ENCODE peak calls at places on chromosome 17, in four cellular contexts. T is transverse colon, M is H1, I is sigmoid colon. Y is an unnamed sample.

GRCh38 chr17:38797091-38797490 is 2.3 kb downstream of the PIP4K2B start:
- DNase-seq in I (no peak), T (no peak), M (no peak), Y (no peak)

GRCh38 chr17:43367588-43368242 is 31.1 kb upstream of the ARL4D start:
- DNase-seq in M (peak), T (no peak), I (no peak), Y (no peak)

GRCh38 chr17:1532836-1533602 is 16.6 kb upstream of the INPP5K start:
- DNase-seq in I (no peak), M (peak), T (no peak), Y (no peak)

GRCh38 chr17:64679710-64680216 is 17.7 kb upstream of the SMURF2 start:
- DNase-seq in T (no peak), I (no peak), M (no peak), Y (no peak)

GRCh38 chr17:39688945-39689344 is 1.1 kb upstream of the PGAP3 start:
- DNase-seq in I (no peak), T (no peak), M (peak), Y (no peak)

GRCh38 chr17:19003966-19004600 is 481 bp downstream of the FAM83G start:
- DNase-seq in M (peak), I (no peak), T (peak), Y (peak)

GRCh38 chr17:550776-551175 is 163.9 kb downstream of the VPS53 start:
- DNase-seq in I (no peak), M (no peak), T (no peak), Y (no peak)

GRCh38 chr17:76716146-76716833 is 5.5 kb upstream of the MXRA7 start:
- DNase-seq in I (peak), M (no peak), T (no peak), Y (peak)

GRCh38 chr17:66667491-66668030 is 167.4 kb upstream of the CACNG5 start:
- DNase-seq in T (no peak), I (no peak), M (no peak), Y (no peak)

GRCh38 chr17:74467221-74467951 is 952 bp downstream of the CD300A start:
- DNase-seq in M (no peak), T (peak), I (no peak), Y (no peak)

GRCh38 chr17:30093463-30094147 is 23.0 kb upstream of the NSRP1 start:
- DNase-seq in I (no peak), M (peak), T (peak), Y (no peak)

GRCh38 chr17:4365628-4366311 is 705 bp downstream of the UBE2G1 start:
- DNase-seq in M (peak), T (peak), I (peak), Y (peak)

GRCh38 chr17:44376124-44376523 is 12.5 kb upstream of the FAM171A2 start:
- DNase-seq in M (peak), T (no peak), I (peak), Y (peak)

GRCh38 chr17:33653389-33653788 is 360.3 kb upstream of the ASIC2 start:
- DNase-seq in I (no peak), T (no peak), M (no peak), Y (no peak)

GRCh38 chr17:42677921-42678781 is 1.4 kb upstream of the PLEKHH3 start:
- DNase-seq in M (peak), I (peak), T (peak), Y (peak)

GRCh38 chr17:72063756-72064461 is 56.9 kb upstream of the SOX9 start:
- DNase-seq in M (no peak), T (no peak), I (no peak), Y (no peak)

GRCh38 chr17:81909966-81910839 is 996 bp downstream of the PCYT2 start:
- DNase-seq in M (no peak), I (peak), T (peak), Y (peak)

GRCh38 chr17:77498056-77498785 is 357.5 kb downstream of the SEC14L1 start:
- DNase-seq in M (no peak), I (peak), T (peak), Y (peak)

DNA sequence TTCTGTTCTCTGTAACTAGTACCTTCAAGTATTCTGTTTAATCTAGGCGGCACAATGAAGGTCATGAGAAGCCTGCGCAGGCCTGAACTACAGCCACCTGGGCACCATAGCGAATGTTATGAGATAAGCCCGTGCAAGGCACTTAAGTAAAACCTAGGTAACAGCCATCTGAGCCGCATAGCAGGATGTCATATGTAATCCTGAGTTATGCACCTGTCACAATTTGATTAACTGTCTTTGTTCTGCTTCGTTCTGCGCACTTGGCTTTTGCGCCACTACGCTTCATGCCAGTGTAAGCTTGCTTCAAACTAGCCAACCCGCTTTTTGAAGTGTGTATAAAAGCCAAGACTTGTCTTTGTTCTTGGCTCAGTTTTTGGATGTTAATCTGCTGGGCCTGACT is 449.8 kb downstream of the KCNJ18 start:
- DNase-seq in T (no peak), I (no peak), M (no peak), Y (no peak)
- TF ChIP-seq EP300 in T (no peak), I (no peak), M (no peak), Y (no peak)

GRCh38 chr17:53934931-53935330 is 112.2 kb downstream of the KIF2B start:
- DNase-seq in I (no peak), T (no peak), M (no peak), Y (no peak)

GRCh38 chr17:53932386-53932785 is 109.7 kb downstream of the KIF2B start:
- DNase-seq in T (no peak), M (no peak), I (no peak), Y (no peak)
- TF ChIP-seq POLR2AphosphoS5 in T (no peak), M (no peak), I (no peak), Y (no peak)

DNA sequence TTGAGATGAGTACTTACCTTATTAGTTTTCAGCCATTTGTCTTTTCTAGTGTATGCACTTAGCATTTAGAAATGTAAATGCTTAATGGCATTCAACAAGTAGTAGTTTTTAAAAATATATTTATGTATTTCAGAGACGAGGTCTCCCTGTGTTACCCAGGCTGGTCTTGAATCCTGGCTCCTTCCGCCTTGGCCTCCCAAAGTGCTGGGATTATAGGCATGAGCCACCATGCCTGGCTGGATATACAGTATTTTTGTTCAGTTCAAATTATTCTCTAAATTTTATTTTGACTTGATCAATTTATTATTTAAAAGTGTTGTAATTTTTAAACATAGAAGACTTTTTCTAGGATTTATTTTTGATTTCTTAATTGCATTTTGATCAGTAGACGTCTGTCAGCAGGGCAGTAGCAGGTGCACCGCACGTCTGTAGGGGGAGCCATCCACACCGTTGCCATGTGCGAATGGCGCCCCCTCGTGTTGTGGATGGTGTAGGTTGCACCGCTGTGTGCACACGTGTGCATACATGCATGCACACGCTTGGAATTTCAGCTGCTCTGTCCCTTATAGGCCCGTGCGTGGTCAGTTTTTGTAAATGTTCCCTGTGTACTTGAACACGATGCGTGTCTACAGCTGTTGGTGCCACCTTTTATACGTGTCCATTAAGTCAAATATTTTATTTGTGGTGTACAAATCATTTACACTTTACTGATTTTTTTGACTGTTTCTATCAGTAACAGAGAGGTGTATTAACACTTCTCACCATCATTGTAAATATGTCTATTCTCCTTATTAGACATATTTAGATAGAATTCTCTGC is 30.6 kb downstream of the RPTOR start:
- DNase-seq in M (peak), T (peak), I (peak), Y (peak)
- TF ChIP-seq EP300 in M (no peak), T (no peak), I (no peak), Y (no peak)

DNA sequence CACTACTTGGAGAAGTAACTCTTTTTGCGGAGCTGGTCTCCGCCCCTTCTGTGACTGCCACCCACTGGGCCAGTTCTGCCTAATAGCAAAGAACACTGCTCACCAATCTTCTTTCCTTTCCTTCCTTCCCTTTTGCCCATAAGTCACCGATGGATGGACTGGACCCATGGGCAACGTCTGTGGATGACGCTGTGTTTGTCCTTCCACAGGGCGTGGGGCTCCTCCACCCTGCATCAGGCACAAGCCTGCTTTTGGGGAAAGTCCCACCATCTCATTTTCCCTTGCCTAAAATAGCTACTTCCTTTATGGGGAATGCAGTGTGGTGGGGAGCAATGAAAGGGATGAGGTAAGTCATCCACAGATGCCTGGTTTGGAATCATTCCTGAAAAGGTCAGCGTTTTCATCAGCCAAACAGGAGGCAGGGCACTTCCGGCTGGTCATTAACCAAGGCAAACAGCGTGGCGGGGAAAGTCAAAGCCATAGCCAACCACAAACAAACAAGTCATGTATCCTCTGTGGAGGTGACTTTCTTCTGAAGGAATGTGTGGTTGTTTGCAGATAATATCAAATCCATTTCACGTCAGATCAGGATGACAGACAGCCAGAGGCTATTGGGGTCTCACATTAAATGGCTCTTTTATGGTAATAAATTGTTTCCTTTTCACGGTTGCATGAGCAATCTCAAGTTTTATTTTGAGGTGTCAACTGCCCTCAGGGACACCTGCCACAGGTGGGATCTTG is 30.7 kb upstream of the MED9 start:
- DNase-seq in I (no peak), T (peak), M (no peak), Y (peak)
- TF ChIP-seq POLR2AphosphoS5 in I (no peak), T (no peak), M (no peak), Y (peak)

DNA sequence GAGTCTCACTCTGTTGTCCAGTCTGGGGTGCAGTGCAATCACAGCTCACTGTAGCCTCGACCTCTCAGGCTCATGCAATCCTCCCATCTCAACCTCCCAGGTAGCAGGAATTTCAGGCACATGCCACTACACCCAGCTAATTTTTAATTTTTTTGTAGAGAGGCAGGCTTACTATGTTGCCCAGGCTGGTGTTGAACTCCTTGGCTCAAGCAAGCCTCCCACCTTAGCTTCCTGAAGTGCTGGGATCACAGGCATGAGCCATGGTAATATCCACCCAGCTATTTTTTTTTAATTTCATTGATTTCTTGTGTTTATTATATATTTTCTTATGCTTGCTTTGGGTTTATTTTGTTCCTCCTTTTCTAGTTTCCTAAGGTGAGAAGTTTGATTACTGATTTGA is 33.9 kb upstream of the NACA2 start:
- DNase-seq in M (no peak), T (no peak), I (no peak), Y (no peak)
- TF ChIP-seq EP300 in M (no peak), T (no peak), I (no peak), Y (no peak)

DNA sequence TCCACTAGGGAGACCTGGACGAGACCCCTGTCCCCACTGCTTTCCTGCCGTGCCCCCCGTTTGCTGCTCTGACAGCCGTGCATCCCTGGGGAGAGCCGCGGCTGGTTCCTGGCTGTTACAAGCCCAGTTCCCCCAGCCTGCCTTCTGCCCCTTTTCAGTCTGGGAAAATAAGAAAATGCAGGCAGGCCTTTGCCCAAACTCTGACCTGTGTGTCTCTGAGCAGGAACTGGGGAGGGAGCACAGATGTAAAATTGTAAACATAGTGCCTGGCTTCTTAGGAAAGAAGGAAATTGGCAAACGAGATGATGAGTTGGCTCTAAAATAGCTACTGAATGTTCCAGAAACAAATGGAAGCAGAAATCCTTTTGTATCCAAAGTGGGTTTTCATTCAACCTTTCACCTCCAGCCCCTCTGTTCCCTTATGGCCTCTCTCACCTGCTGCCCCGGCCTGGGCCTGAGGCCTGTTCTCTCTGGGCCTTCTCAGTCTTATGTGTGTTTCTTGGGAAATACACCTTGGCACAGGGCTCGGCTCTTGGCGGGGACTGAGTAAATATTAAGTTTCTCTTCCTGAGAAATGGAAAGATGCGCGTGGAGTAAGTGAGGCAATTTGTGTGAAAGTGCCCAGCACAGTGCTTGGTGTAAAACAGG is 67.1 kb downstream of the OR1D5 start:
- DNase-seq in M (no peak), T (no peak), I (peak), Y (peak)
- TF ChIP-seq POLR2AphosphoS5 in M (no peak), T (no peak), I (no peak), Y (no peak)